ENCODE peak calls at places on chromosomes 6 and 20, in six cellular contexts. K, W, O, M, F and J are unnamed samples.

GRCh38 chr6:47094351-47094925 is 52.3 kb upstream of the ADGRF1 start:
- DNase-seq in F (peak; percentile 68), M (peak; percentile 89), W (peak; percentile 59), O (peak; percentile 32), K (no peak), J (no peak)

GRCh38 chr20:34311118-34312023 is 8.2 kb upstream of the AHCY start:
- DNase-seq in M (no peak), W (no peak), O (peak; percentile 79), F (no peak), K (peak; percentile 83), J (no peak)

GRCh38 chr6:41370488-41371111 is 35.2 kb downstream of the NCR2 start:
- DNase-seq in F (no peak), O (peak; percentile 49), K (peak; percentile 4), W (no peak), M (peak; percentile 35), J (no peak)

GRCh38 chr20:59222982-59223610 is 59.5 kb downstream of the ZNF831 start:
- DNase-seq in K (peak; percentile 47), W (no peak), O (peak; percentile 44), M (no peak), F (no peak), J (no peak)

GRCh38 chr6:96926425-96926824 is 1.9 kb downstream of the KLHL32 start:
- DNase-seq in K (no peak), O (no peak), W (no peak), M (no peak), F (no peak), J (no peak)

GRCh38 chr6:12288211-12288618 is 1.9 kb upstream of the EDN1 start:
- DNase-seq in W (no peak), M (peak; percentile 50), O (no peak), F (no peak), K (no peak), J (no peak)

GRCh38 chr6:3619800-3620199 is 131.7 kb downstream of the PXDC1 start:
- DNase-seq in O (no peak), F (no peak), K (no peak), W (no peak), M (no peak), J (no peak)

GRCh38 chr6:118620202-118620601 is 31.2 kb downstream of the CEP85L start:
- DNase-seq in F (no peak), O (no peak), K (no peak), M (no peak), W (no peak), J (no peak)

GRCh38 chr6:41306187-41306854 is 19.8 kb upstream of the TREM1 start:
- DNase-seq in W (peak; percentile 31), M (peak; percentile 52), K (peak; percentile 74), O (peak; percentile 85), F (peak; percentile 49), J (peak; percentile 56)

GRCh38 chr6:11672669-11673068 is 105.9 kb downstream of the ADTRP start:
- DNase-seq in K (no peak), M (no peak), F (no peak), W (no peak), O (no peak), J (no peak)

GRCh38 chr20:52996726-52997125 is 24.6 kb downstream of the TSHZ2 start:
- DNase-seq in M (no peak), F (no peak), O (no peak), K (peak; percentile 9), W (no peak), J (no peak)

GRCh38 chr20:8431538-8432434 is 299.7 kb downstream of the PLCB1 start:
- DNase-seq in K (peak; percentile 9), F (no peak), O (peak; percentile 24), M (no peak), W (no peak), J (no peak)

GRCh38 chr6:43778131-43778857 is 8.3 kb downstream of the VEGFA start:
- DNase-seq in F (no peak), M (no peak), O (no peak), K (no peak), W (no peak), J (no peak)

GRCh38 chr6:169411722-169412121 is 158.1 kb upstream of the THBS2 start:
- DNase-seq in O (no peak), M (no peak), W (no peak), K (no peak), F (no peak), J (no peak)

GRCh38 chr20:40562031-40562430 is 127.0 kb downstream of the MAFB start:
- DNase-seq in F (no peak), M (peak; percentile 40), W (peak; percentile 38), O (no peak), K (no peak), J (no peak)

GRCh38 chr6:113433506-113433991 is 423.6 kb upstream of the MARCKS start:
- DNase-seq in F (no peak), M (peak; percentile 80), K (no peak), O (no peak), W (peak; percentile 59), J (no peak)

GRCh38 chr20:47003223-47003622 is 108.6 kb downstream of the EYA2 start:
- DNase-seq in F (no peak), O (no peak), M (no peak), K (no peak), W (no peak), J (no peak)

GRCh38 chr20:63830821-63831593 is at the start of gene ZBTB46:
- DNase-seq in W (peak; percentile 49), M (no peak), K (peak; percentile 87), O (peak; percentile 68), F (no peak), J (peak; percentile 53)

GRCh38 chr6:13528232-13528631 is 40.8 kb upstream of the GFOD1 start:
- DNase-seq in K (no peak), F (peak; percentile 55), O (no peak), M (no peak), W (no peak), J (no peak)
- TF ChIP-seq CTCF in K (no peak), F (no peak), O (no peak), M (no peak), W (no peak), J (no peak)

DNA sequence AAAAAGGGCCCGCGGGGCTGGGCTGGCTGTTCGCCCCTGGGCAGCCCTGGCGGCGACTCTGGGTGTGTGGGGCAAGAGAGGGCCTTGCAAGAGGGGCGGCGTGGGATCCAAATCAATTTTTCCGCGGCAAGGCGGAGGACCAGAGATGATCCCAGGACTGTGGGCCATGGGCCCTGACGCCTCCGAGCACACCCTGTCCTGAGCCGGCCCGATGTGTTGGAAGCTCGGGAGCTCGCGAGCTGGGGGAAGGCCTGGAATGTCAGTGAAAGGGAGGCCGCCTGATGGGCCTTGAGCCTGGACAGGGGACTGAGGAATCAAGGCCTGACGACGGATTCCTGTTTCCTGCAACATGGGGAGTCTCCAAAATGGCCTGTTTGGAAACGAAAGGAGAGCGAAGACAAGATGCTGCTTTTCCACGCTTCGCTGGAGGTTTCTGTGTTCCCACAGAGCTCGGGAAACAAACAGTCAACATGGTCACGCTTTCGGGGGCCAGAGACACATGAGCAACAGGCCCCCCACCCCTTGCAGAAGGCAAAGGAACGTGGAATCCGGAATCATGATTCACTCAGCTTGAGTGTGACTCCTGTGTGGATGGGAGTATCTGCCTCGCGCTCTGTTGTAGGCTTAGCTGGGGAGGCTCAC is 364.6 kb upstream of the DEFB115 start:
- DNase-seq in O (peak; percentile 64), F (no peak), M (no peak), W (no peak), K (no peak), J (no peak)
- TF ChIP-seq EZH2 in O (peak; percentile 76), F (no peak), M (no peak), W (no peak), K (no peak), J (no peak)

GRCh38 chr6:36676142-36677058 is 2.1 kb upstream of the CDKN1A start:
- DNase-seq in O (no peak), M (peak; percentile 82), F (peak; percentile 67), K (peak; percentile 26), W (peak; percentile 61), J (no peak)

GRCh38 chr6:36677753-36678487 is 594 bp upstream of the CDKN1A start:
- DNase-seq in O (no peak), F (peak; percentile 26), W (no peak), M (peak; percentile 62), K (no peak), J (no peak)

GRCh38 chr6:36679043-36679821 is 718 bp downstream of the CDKN1A start:
- DNase-seq in O (peak; percentile 57), K (peak; percentile 63), M (peak; percentile 56), F (peak; percentile 71), W (peak; percentile 57), J (no peak)

GRCh38 chr6:36677059-36677749 is 1.3 kb upstream of the CDKN1A start:
- DNase-seq in W (peak; percentile 39), M (peak; percentile 72), K (no peak), O (no peak), F (peak; percentile 37), J (no peak)

GRCh38 chr6:36678488-36679042 is at the start of gene CDKN1A:
- DNase-seq in M (peak; percentile 94), K (peak; percentile 97), O (peak; percentile 94), W (peak; percentile 87), F (peak; percentile 94), J (peak; percentile 91)
- TF ChIP-seq CTCF in M (no peak), K (no peak), O (no peak), W (no peak), F (no peak), J (no peak)

DNA sequence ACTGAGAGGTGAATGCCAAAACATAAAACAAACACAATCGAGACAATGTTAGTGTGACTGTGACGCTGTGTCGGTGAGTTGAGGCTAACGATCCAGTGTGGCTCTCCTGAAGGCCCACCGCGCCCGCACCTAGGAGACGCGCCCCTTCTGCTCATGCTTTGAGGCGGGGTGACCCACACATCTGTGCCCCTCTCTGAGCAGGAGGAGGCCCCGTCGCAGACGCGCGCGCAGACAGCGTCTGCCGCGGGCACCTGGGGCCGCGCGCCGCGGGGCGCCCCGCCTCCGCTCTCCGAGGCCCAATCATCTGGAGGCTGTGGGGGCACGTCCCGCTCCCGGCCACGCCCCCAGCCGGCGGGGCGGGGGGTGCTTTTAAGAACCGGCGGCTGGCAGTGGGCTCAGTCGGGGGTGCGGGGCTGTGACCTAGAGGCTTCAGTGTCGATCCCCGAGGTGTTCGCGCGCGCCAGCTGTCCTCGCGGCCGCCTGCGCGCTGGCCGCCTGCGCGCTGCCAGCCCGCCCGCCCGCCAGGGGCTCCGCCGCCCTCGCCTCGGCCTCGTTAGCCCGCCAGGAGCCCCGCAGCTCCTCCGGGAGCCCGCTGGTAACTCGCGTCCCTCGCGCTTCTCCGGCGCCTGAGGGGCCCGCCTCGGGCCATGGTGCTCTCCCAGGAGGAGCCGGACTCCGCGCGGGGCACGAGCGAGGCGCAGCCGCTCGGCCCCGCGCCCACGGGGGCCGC is at the start of gene SLC16A10:
- DNase-seq in W (peak; percentile 39), F (peak; percentile 35), M (peak; percentile 21), K (peak; percentile 89), O (peak; percentile 89), J (peak; percentile 90)
- TF ChIP-seq EZH2 in W (peak; percentile 96), F (no peak), M (no peak), K (no peak), O (no peak), J (no peak)

GRCh38 chr20:45097485-45098095 is 3.3 kb downstream of the KCNS1 start:
- DNase-seq in W (peak; percentile 35), O (peak; percentile 72), F (peak; percentile 60), K (no peak), M (no peak), J (no peak)
- TF ChIP-seq CTCF in W (peak; percentile 22), O (peak; percentile 33), F (peak; percentile 68), K (no peak), M (peak; percentile 36), J (no peak)